ENCODE peak calls at places on chromosomes 3 and 15, in four cellular contexts. One of them, this sample, is unnamed.

GRCh38 chr3:123104550-123104949 is 37.7 kb downstream of the PDIA5 start:
- DNase-seq in Peyer's patch: no peak
- DNase-seq in foreskin fibroblast: peak
- DNase-seq in H1: no peak
- DNase-seq in this sample: no peak

GRCh38 chr3:130838898-130839572 is 54.8 kb upstream of the ATP2C1 start:
- DNase-seq in Peyer's patch: no peak
- DNase-seq in foreskin fibroblast: peak
- DNase-seq in H1: no peak
- DNase-seq in this sample: no peak

GRCh38 chr15:74863239-74864056 is 9.7 kb downstream of the SCAMP2 start:
- DNase-seq in Peyer's patch: no peak
- DNase-seq in foreskin fibroblast: peak
- DNase-seq in H1: no peak
- DNase-seq in this sample: no peak

GRCh38 chr3:143831208-143831607 is 17.1 kb downstream of the SLC9A9 start:
- DNase-seq in Peyer's patch: no peak
- DNase-seq in foreskin fibroblast: peak
- DNase-seq in H1: no peak
- DNase-seq in this sample: no peak

GRCh38 chr3:148600902-148601765 is 96.6 kb upstream of the AGTR1 start:
- DNase-seq in Peyer's patch: peak
- DNase-seq in foreskin fibroblast: no peak
- DNase-seq in H1: no peak
- DNase-seq in this sample: no peak

GRCh38 chr3:194404365-194405140 is 5.5 kb upstream of the GP5 start:
- DNase-seq in Peyer's patch: no peak
- DNase-seq in foreskin fibroblast: peak
- DNase-seq in H1: no peak
- DNase-seq in this sample: no peak

GRCh38 chr15:48680841-48681240 is 35.3 kb upstream of the FBN1 start:
- DNase-seq in Peyer's patch: no peak
- DNase-seq in foreskin fibroblast: peak
- DNase-seq in H1: no peak
- DNase-seq in this sample: no peak

GRCh38 chr15:48084759-48085420 is 35.9 kb upstream of the SLC24A5 start:
- DNase-seq in Peyer's patch: no peak
- DNase-seq in foreskin fibroblast: peak
- DNase-seq in H1: no peak
- DNase-seq in this sample: no peak

GRCh38 chr3:184039414-184039813 is 7.9 kb downstream of the HTR3D start:
- DNase-seq in Peyer's patch: no peak
- DNase-seq in foreskin fibroblast: no peak
- DNase-seq in H1: no peak
- DNase-seq in this sample: no peak

GRCh38 chr3:184037816-184038215 is 6.3 kb downstream of the HTR3D start:
- DNase-seq in Peyer's patch: no peak
- DNase-seq in foreskin fibroblast: no peak
- DNase-seq in H1: no peak
- DNase-seq in this sample: no peak

GRCh38 chr3:184042617-184043016 is 10.2 kb upstream of the HTR3C start:
- DNase-seq in Peyer's patch: no peak
- DNase-seq in foreskin fibroblast: no peak
- DNase-seq in H1: no peak
- DNase-seq in this sample: no peak

GRCh38 chr3:184040010-184040409 is 8.5 kb downstream of the HTR3D start:
- DNase-seq in Peyer's patch: no peak
- DNase-seq in foreskin fibroblast: peak
- DNase-seq in H1: peak
- DNase-seq in this sample: no peak
- TF ChIP-seq CTCF in Peyer's patch: no peak
- TF ChIP-seq CTCF in foreskin fibroblast: peak
- TF ChIP-seq CTCF in H1: peak
- TF ChIP-seq CTCF in this sample: peak

DNA sequence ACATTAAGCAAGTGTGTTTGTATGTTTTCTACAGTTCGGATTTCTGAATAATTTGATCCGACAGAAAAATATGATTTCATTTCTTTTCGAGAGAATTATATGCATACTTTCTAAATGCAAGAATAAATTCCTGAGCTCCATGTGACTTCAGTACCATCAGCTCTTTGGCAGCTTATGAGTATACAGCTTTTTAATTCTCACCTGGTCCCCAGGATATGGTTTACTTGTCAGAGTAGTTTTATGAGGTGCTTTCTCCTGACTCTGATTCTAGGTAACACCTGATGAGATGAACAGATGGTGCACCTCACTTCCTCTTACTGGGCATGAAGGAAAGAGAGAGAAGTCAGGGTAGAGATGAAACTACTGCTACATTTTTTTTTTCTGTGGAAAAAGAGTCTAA is 3.1 kb downstream of the HGD start:
- DNase-seq in Peyer's patch: no peak
- DNase-seq in foreskin fibroblast: no peak
- DNase-seq in H1: no peak
- DNase-seq in this sample: no peak
- H3K4me3 ChIP-seq in Peyer's patch: no peak
- H3K4me3 ChIP-seq in foreskin fibroblast: no peak
- H3K4me3 ChIP-seq in H1: no peak
- H3K4me3 ChIP-seq in this sample: no peak

GRCh38 chr15:69271217-69271616 is 27.5 kb upstream of the PAQR5 start:
- DNase-seq in Peyer's patch: no peak
- DNase-seq in foreskin fibroblast: no peak
- DNase-seq in H1: no peak
- DNase-seq in this sample: no peak

GRCh38 chr15:69265347-69265955 is 33.3 kb upstream of the PAQR5 start:
- DNase-seq in Peyer's patch: no peak
- DNase-seq in foreskin fibroblast: peak
- DNase-seq in H1: no peak
- DNase-seq in this sample: no peak
- TF ChIP-seq CTCF in Peyer's patch: no peak
- TF ChIP-seq CTCF in foreskin fibroblast: peak
- TF ChIP-seq CTCF in H1: peak
- TF ChIP-seq CTCF in this sample: peak

DNA sequence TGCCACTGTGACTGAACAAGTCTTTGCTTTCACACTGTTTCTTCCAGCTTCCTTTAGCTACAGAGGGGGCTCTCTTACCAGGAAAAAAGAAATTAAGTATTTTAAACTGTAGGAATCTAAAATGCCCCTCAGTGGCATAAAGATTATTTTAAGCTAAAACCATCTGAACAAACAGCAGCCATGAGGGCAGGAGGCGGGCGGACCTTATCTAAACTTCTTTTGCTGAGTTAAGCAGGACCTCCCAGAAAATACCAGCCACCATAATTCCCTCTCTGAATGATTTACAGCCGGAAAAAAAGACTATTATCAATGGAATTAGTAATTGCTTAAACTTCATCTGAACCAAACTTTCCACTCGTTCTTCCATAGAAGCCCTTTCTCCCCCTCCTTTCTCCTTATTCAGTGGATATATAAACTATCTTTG is 5.2 kb upstream of the TOPAZ1 start:
- DNase-seq in Peyer's patch: no peak
- DNase-seq in foreskin fibroblast: no peak
- DNase-seq in H1: no peak
- DNase-seq in this sample: no peak
- H3K4me3 ChIP-seq in Peyer's patch: no peak
- H3K4me3 ChIP-seq in foreskin fibroblast: no peak
- H3K4me3 ChIP-seq in H1: no peak
- H3K4me3 ChIP-seq in this sample: no peak

GRCh38 chr3:160685144-160685766 is 8.3 kb downstream of the ARL14 start:
- DNase-seq in Peyer's patch: no peak
- DNase-seq in foreskin fibroblast: peak
- DNase-seq in H1: no peak
- DNase-seq in this sample: no peak
- TF ChIP-seq CTCF in Peyer's patch: peak
- TF ChIP-seq CTCF in foreskin fibroblast: peak
- TF ChIP-seq CTCF in H1: no peak
- TF ChIP-seq CTCF in this sample: peak

GRCh38 chr3:51392301-51393095 is 1.4 kb downstream of the RBM15B start:
- DNase-seq in Peyer's patch: peak
- DNase-seq in foreskin fibroblast: no peak
- DNase-seq in H1: no peak
- DNase-seq in this sample: no peak

GRCh38 chr3:51391566-51392300 is 648 bp downstream of the RBM15B start:
- DNase-seq in Peyer's patch: no peak
- DNase-seq in foreskin fibroblast: peak
- DNase-seq in H1: peak
- DNase-seq in this sample: no peak

GRCh38 chr3:51393564-51393963 is 2.5 kb downstream of the RBM15B start:
- DNase-seq in Peyer's patch: peak
- DNase-seq in foreskin fibroblast: no peak
- DNase-seq in H1: no peak
- DNase-seq in this sample: no peak

GRCh38 chr3:51394541-51394940 is 3.5 kb downstream of the RBM15B start:
- DNase-seq in Peyer's patch: peak
- DNase-seq in foreskin fibroblast: no peak
- DNase-seq in H1: no peak
- DNase-seq in this sample: no peak

DNA sequence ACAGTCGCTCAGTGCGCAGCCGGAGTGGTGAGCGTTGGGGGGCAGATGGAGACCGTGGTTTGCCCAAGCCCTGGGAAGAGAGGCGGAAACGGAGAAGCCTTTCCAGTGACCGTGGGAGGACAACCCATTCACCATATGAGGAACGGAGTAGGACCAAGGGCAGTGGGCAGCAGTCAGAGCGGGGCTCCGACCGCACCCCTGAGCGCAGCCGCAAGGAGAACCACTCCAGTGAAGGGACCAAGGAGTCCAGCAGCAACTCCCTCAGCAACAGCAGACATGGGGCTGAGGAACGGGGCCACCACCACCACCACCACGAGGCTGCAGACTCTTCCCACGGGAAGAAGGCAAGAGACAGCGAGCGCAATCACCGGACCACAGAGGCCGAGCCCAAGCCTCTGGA is 2.0 kb downstream of the RBM15B start:
- DNase-seq in Peyer's patch: no peak
- DNase-seq in foreskin fibroblast: no peak
- DNase-seq in H1: no peak
- DNase-seq in this sample: no peak
- H3K4me3 ChIP-seq in Peyer's patch: no peak
- H3K4me3 ChIP-seq in foreskin fibroblast: no peak
- H3K4me3 ChIP-seq in H1: no peak
- H3K4me3 ChIP-seq in this sample: no peak

This sample was measured in RWPE2.